ENCODE peak calls at places on chromosomes 6 and 20, in five cellular contexts. One of them, this sample, is unnamed.

GRCh38 chr6:170344631-170345576 is 38.3 kb downstream of the FAM120B start:
- DNase-seq in endothelial cell: peak
- DNase-seq in NCI-H1694 treated with DMSO at 0.1 percent for 48 hours: no peak
- DNase-seq in psoas muscle: no peak
- DNase-seq in stimulated activated CD4-positive, alpha-beta T cell treated with anti-CD3 and anti-CD28 coated beads, TNF-alpha, amount 100 ng/mL, for 24 hours: no peak
- DNase-seq in this sample: no peak

GRCh38 chr6:156791261-156791850 is 14.2 kb downstream of the ARID1B start:
- DNase-seq in endothelial cell: no peak
- DNase-seq in NCI-H1694 treated with DMSO at 0.1 percent for 48 hours: peak
- DNase-seq in psoas muscle: no peak
- DNase-seq in stimulated activated CD4-positive, alpha-beta T cell treated with anti-CD3 and anti-CD28 coated beads, TNF-alpha, amount 100 ng/mL, for 24 hours: peak
- DNase-seq in this sample: no peak

GRCh38 chr6:170369439-170369838 is 62.9 kb downstream of the FAM120B start:
- DNase-seq in endothelial cell: no peak
- DNase-seq in NCI-H1694 treated with DMSO at 0.1 percent for 48 hours: no peak
- DNase-seq in psoas muscle: no peak
- DNase-seq in stimulated activated CD4-positive, alpha-beta T cell treated with anti-CD3 and anti-CD28 coated beads, TNF-alpha, amount 100 ng/mL, for 24 hours: no peak
- DNase-seq in this sample: no peak

GRCh38 chr6:37696220-37696840 is 1.4 kb downstream of the MDGA1 start:
- DNase-seq in endothelial cell: peak
- DNase-seq in NCI-H1694 treated with DMSO at 0.1 percent for 48 hours: no peak
- DNase-seq in psoas muscle: no peak
- DNase-seq in stimulated activated CD4-positive, alpha-beta T cell treated with anti-CD3 and anti-CD28 coated beads, TNF-alpha, amount 100 ng/mL, for 24 hours: no peak
- DNase-seq in this sample: peak

GRCh38 chr20:1370548-1371110 is 22.2 kb downstream of the FKBP1A start:
- DNase-seq in endothelial cell: no peak
- DNase-seq in NCI-H1694 treated with DMSO at 0.1 percent for 48 hours: no peak
- DNase-seq in psoas muscle: no peak
- DNase-seq in stimulated activated CD4-positive, alpha-beta T cell treated with anti-CD3 and anti-CD28 coated beads, TNF-alpha, amount 100 ng/mL, for 24 hours: no peak
- DNase-seq in this sample: no peak

GRCh38 chr6:49050606-49051005 is 412.4 kb downstream of the MMUT start:
- DNase-seq in endothelial cell: no peak
- DNase-seq in NCI-H1694 treated with DMSO at 0.1 percent for 48 hours: no peak
- DNase-seq in psoas muscle: no peak
- DNase-seq in stimulated activated CD4-positive, alpha-beta T cell treated with anti-CD3 and anti-CD28 coated beads, TNF-alpha, amount 100 ng/mL, for 24 hours: no peak
- DNase-seq in this sample: no peak

GRCh38 chr6:89939144-89939543 is 44.9 kb downstream of the GJA10 start:
- DNase-seq in endothelial cell: no peak
- DNase-seq in NCI-H1694 treated with DMSO at 0.1 percent for 48 hours: no peak
- DNase-seq in psoas muscle: no peak
- DNase-seq in stimulated activated CD4-positive, alpha-beta T cell treated with anti-CD3 and anti-CD28 coated beads, TNF-alpha, amount 100 ng/mL, for 24 hours: no peak
- DNase-seq in this sample: no peak

GRCh38 chr6:42294759-42295158 is 77.1 kb upstream of the MRPS10 start:
- DNase-seq in endothelial cell: no peak
- DNase-seq in NCI-H1694 treated with DMSO at 0.1 percent for 48 hours: no peak
- DNase-seq in psoas muscle: no peak
- DNase-seq in stimulated activated CD4-positive, alpha-beta T cell treated with anti-CD3 and anti-CD28 coated beads, TNF-alpha, amount 100 ng/mL, for 24 hours: no peak
- DNase-seq in this sample: no peak

GRCh38 chr20:35451295-35451694 is 4.1 kb upstream of the CEP250 start:
- DNase-seq in endothelial cell: no peak
- DNase-seq in NCI-H1694 treated with DMSO at 0.1 percent for 48 hours: no peak
- DNase-seq in psoas muscle: no peak
- DNase-seq in stimulated activated CD4-positive, alpha-beta T cell treated with anti-CD3 and anti-CD28 coated beads, TNF-alpha, amount 100 ng/mL, for 24 hours: no peak
- DNase-seq in this sample: no peak

GRCh38 chr6:148430897-148431296 is 88.3 kb downstream of the SASH1 start:
- DNase-seq in endothelial cell: no peak
- DNase-seq in NCI-H1694 treated with DMSO at 0.1 percent for 48 hours: no peak
- DNase-seq in psoas muscle: no peak
- DNase-seq in stimulated activated CD4-positive, alpha-beta T cell treated with anti-CD3 and anti-CD28 coated beads, TNF-alpha, amount 100 ng/mL, for 24 hours: no peak
- DNase-seq in this sample: no peak

GRCh38 chr6:151391471-151392428 is at the start of gene ZBTB2:
- DNase-seq in endothelial cell: peak
- DNase-seq in NCI-H1694 treated with DMSO at 0.1 percent for 48 hours: peak
- DNase-seq in psoas muscle: peak
- DNase-seq in stimulated activated CD4-positive, alpha-beta T cell treated with anti-CD3 and anti-CD28 coated beads, TNF-alpha, amount 100 ng/mL, for 24 hours: peak
- DNase-seq in this sample: peak

GRCh38 chr6:2659882-2660281 is 90.8 kb downstream of the MYLK4 start:
- DNase-seq in endothelial cell: no peak
- DNase-seq in NCI-H1694 treated with DMSO at 0.1 percent for 48 hours: no peak
- DNase-seq in psoas muscle: no peak
- DNase-seq in stimulated activated CD4-positive, alpha-beta T cell treated with anti-CD3 and anti-CD28 coated beads, TNF-alpha, amount 100 ng/mL, for 24 hours: no peak
- DNase-seq in this sample: peak

GRCh38 chr20:19017104-19017690 is 195.2 kb upstream of the SLC24A3 start:
- DNase-seq in endothelial cell: no peak
- DNase-seq in NCI-H1694 treated with DMSO at 0.1 percent for 48 hours: no peak
- DNase-seq in psoas muscle: no peak
- DNase-seq in stimulated activated CD4-positive, alpha-beta T cell treated with anti-CD3 and anti-CD28 coated beads, TNF-alpha, amount 100 ng/mL, for 24 hours: no peak
- DNase-seq in this sample: no peak

GRCh38 chr6:98871057-98871456 is 36.7 kb downstream of the POU3F2 start:
- DNase-seq in endothelial cell: no peak
- DNase-seq in NCI-H1694 treated with DMSO at 0.1 percent for 48 hours: no peak
- DNase-seq in psoas muscle: no peak
- DNase-seq in stimulated activated CD4-positive, alpha-beta T cell treated with anti-CD3 and anti-CD28 coated beads, TNF-alpha, amount 100 ng/mL, for 24 hours: no peak
- DNase-seq in this sample: no peak

GRCh38 chr6:112311950-112312547 is 35.1 kb upstream of the RFPL4B start:
- DNase-seq in endothelial cell: no peak
- DNase-seq in NCI-H1694 treated with DMSO at 0.1 percent for 48 hours: peak
- DNase-seq in psoas muscle: no peak
- DNase-seq in stimulated activated CD4-positive, alpha-beta T cell treated with anti-CD3 and anti-CD28 coated beads, TNF-alpha, amount 100 ng/mL, for 24 hours: no peak
- DNase-seq in this sample: no peak

GRCh38 chr6:70415247-70415646 is 1.9 kb downstream of the FAM135A start:
- DNase-seq in endothelial cell: no peak
- DNase-seq in NCI-H1694 treated with DMSO at 0.1 percent for 48 hours: no peak
- DNase-seq in psoas muscle: no peak
- DNase-seq in stimulated activated CD4-positive, alpha-beta T cell treated with anti-CD3 and anti-CD28 coated beads, TNF-alpha, amount 100 ng/mL, for 24 hours: no peak
- DNase-seq in this sample: no peak

GRCh38 chr6:33592280-33592594 is 12.2 kb upstream of the BAK1 start:
- DNase-seq in endothelial cell: no peak
- DNase-seq in NCI-H1694 treated with DMSO at 0.1 percent for 48 hours: no peak
- DNase-seq in psoas muscle: no peak
- DNase-seq in stimulated activated CD4-positive, alpha-beta T cell treated with anti-CD3 and anti-CD28 coated beads, TNF-alpha, amount 100 ng/mL, for 24 hours: no peak
- DNase-seq in this sample: no peak

GRCh38 chr20:48348022-48348421 is 479.8 kb downstream of the PREX1 start:
- DNase-seq in endothelial cell: no peak
- DNase-seq in NCI-H1694 treated with DMSO at 0.1 percent for 48 hours: no peak
- DNase-seq in psoas muscle: no peak
- DNase-seq in stimulated activated CD4-positive, alpha-beta T cell treated with anti-CD3 and anti-CD28 coated beads, TNF-alpha, amount 100 ng/mL, for 24 hours: no peak
- DNase-seq in this sample: no peak

GRCh38 chr6:27031302-27031701 is 216.2 kb upstream of the PRSS16 start:
- DNase-seq in endothelial cell: no peak
- DNase-seq in NCI-H1694 treated with DMSO at 0.1 percent for 48 hours: no peak
- DNase-seq in psoas muscle: no peak
- DNase-seq in stimulated activated CD4-positive, alpha-beta T cell treated with anti-CD3 and anti-CD28 coated beads, TNF-alpha, amount 100 ng/mL, for 24 hours: no peak
- DNase-seq in this sample: no peak

GRCh38 chr6:2353412-2354137 is 108.2 kb upstream of the GMDS start:
- DNase-seq in endothelial cell: peak
- DNase-seq in NCI-H1694 treated with DMSO at 0.1 percent for 48 hours: peak
- DNase-seq in psoas muscle: no peak
- DNase-seq in stimulated activated CD4-positive, alpha-beta T cell treated with anti-CD3 and anti-CD28 coated beads, TNF-alpha, amount 100 ng/mL, for 24 hours: peak
- DNase-seq in this sample: peak

GRCh38 chr20:51428451-51429143 is 113.9 kb downstream of the NFATC2 start:
- DNase-seq in endothelial cell: peak
- DNase-seq in NCI-H1694 treated with DMSO at 0.1 percent for 48 hours: no peak
- DNase-seq in psoas muscle: no peak
- DNase-seq in stimulated activated CD4-positive, alpha-beta T cell treated with anti-CD3 and anti-CD28 coated beads, TNF-alpha, amount 100 ng/mL, for 24 hours: no peak
- DNase-seq in this sample: no peak

GRCh38 chr20:62735331-62735821 is 26.7 kb downstream of the NTSR1 start:
- DNase-seq in endothelial cell: no peak
- DNase-seq in NCI-H1694 treated with DMSO at 0.1 percent for 48 hours: no peak
- DNase-seq in psoas muscle: peak
- DNase-seq in stimulated activated CD4-positive, alpha-beta T cell treated with anti-CD3 and anti-CD28 coated beads, TNF-alpha, amount 100 ng/mL, for 24 hours: no peak
- DNase-seq in this sample: no peak

GRCh38 chr6:143759666-143760065 is 81.9 kb downstream of the PHACTR2 start:
- DNase-seq in endothelial cell: no peak
- DNase-seq in NCI-H1694 treated with DMSO at 0.1 percent for 48 hours: no peak
- DNase-seq in psoas muscle: no peak
- DNase-seq in stimulated activated CD4-positive, alpha-beta T cell treated with anti-CD3 and anti-CD28 coated beads, TNF-alpha, amount 100 ng/mL, for 24 hours: no peak
- DNase-seq in this sample: no peak

GRCh38 chr6:26571592-26572296 is 25.0 kb upstream of the ABT1 start:
- DNase-seq in endothelial cell: peak
- DNase-seq in NCI-H1694 treated with DMSO at 0.1 percent for 48 hours: peak
- DNase-seq in psoas muscle: no peak
- DNase-seq in stimulated activated CD4-positive, alpha-beta T cell treated with anti-CD3 and anti-CD28 coated beads, TNF-alpha, amount 100 ng/mL, for 24 hours: no peak
- DNase-seq in this sample: peak

GRCh38 chr20:50292324-50293243 is 102.0 kb downstream of the CEBPB start:
- DNase-seq in endothelial cell: no peak
- DNase-seq in NCI-H1694 treated with DMSO at 0.1 percent for 48 hours: no peak
- DNase-seq in psoas muscle: peak
- DNase-seq in stimulated activated CD4-positive, alpha-beta T cell treated with anti-CD3 and anti-CD28 coated beads, TNF-alpha, amount 100 ng/mL, for 24 hours: no peak
- DNase-seq in this sample: peak

GRCh38 chr20:8299921-8300320 is 167.9 kb downstream of the PLCB1 start:
- DNase-seq in endothelial cell: no peak
- DNase-seq in NCI-H1694 treated with DMSO at 0.1 percent for 48 hours: no peak
- DNase-seq in psoas muscle: no peak
- DNase-seq in stimulated activated CD4-positive, alpha-beta T cell treated with anti-CD3 and anti-CD28 coated beads, TNF-alpha, amount 100 ng/mL, for 24 hours: no peak
- DNase-seq in this sample: no peak